ENCODE peak calls at places on chromosomes 12 and 14, in four cellular contexts. B is choroid plexus epithelial cell, H is brain microvascular endothelial cell, F is PC-9. Z is an unnamed sample.

GRCh38 chr14:101184562-101184961 is 281.0 kb upstream of the RTL1 start:
- DNase-seq in H (no peak), F (no peak), B (no peak), Z (no peak)

GRCh38 chr12:9127936-9128663 is 12.4 kb upstream of the A2M start:
- DNase-seq in F (no peak), H (no peak), B (no peak), Z (no peak)

GRCh38 chr12:8846305-8846704 is 23.9 kb downstream of the A2ML1 start:
- DNase-seq in F (no peak), B (no peak), H (no peak), Z (no peak)

GRCh38 chr12:125081427-125081826 is 16.2 kb downstream of the AACS start:
- DNase-seq in B (no peak), F (no peak), H (no peak), Z (no peak)

GRCh38 chr14:93974833-93975232 is 1.5 kb downstream of the ASB2 start:
- DNase-seq in F (no peak), H (no peak), B (no peak), Z (no peak)

GRCh38 chr12:66896797-66897196 is 217.9 kb upstream of the GRIP1 start:
- DNase-seq in F (no peak), B (no peak), H (no peak), Z (no peak)

GRCh38 chr12:6085841-6086240 is 38.6 kb downstream of the VWF start:
- DNase-seq in H (no peak), F (no peak), B (no peak), Z (no peak)

GRCh38 chr12:116876151-116876869 is 4.9 kb downstream of the HRK start:
- DNase-seq in B (no peak), F (no peak), H (no peak), Z (no peak)

GRCh38 chr12:80551897-80552296 is 107.9 kb downstream of the PTPRQ start:
- DNase-seq in B (peak), H (peak), F (peak), Z (no peak)

GRCh38 chr14:104749111-104749649 is 3.8 kb upstream of the SIVA1 start:
- DNase-seq in H (no peak), F (peak), B (peak), Z (no peak)

GRCh38 chr14:70906785-70907171 is 481 bp upstream of the PCNX1 start:
- DNase-seq in F (no peak), H (no peak), B (no peak), Z (no peak)

GRCh38 chr12:124869011-124869665 is 5.5 kb upstream of the SCARB1 start:
- DNase-seq in B (peak), F (no peak), H (no peak), Z (no peak)

GRCh38 chr14:99148861-99149610 is 123.0 kb downstream of the BCL11B start:
- DNase-seq in H (no peak), F (no peak), B (no peak), Z (no peak)

GRCh38 chr14:102994689-102995088 is 62.7 kb downstream of the CDC42BPB start:
- DNase-seq in H (no peak), F (no peak), B (no peak), Z (no peak)

GRCh38 chr12:55929306-55929791 is 1.6 kb upstream of the DGKA start:
- DNase-seq in B (no peak), F (no peak), H (no peak), Z (peak)

GRCh38 chr12:6067152-6067916 is 57.1 kb downstream of the VWF start:
- DNase-seq in H (peak), F (peak), B (peak), Z (no peak)

GRCh38 chr14:60805881-60806569 is 71.5 kb downstream of the MNAT1 start:
- DNase-seq in H (peak), B (peak), F (no peak), Z (no peak)

GRCh38 chr14:60796434-60796833 is 61.9 kb downstream of the MNAT1 start:
- DNase-seq in B (no peak), F (no peak), H (no peak), Z (no peak)

GRCh38 chr14:60803871-60804270 is 69.3 kb downstream of the MNAT1 start:
- DNase-seq in B (no peak), F (no peak), H (no peak), Z (no peak)

GRCh38 chr14:60800409-60800808 is 65.8 kb downstream of the MNAT1 start:
- DNase-seq in H (no peak), F (no peak), B (no peak), Z (no peak)
- TF ChIP-seq CTCF in H (no peak), F (no peak), B (no peak), Z (no peak)

DNA sequence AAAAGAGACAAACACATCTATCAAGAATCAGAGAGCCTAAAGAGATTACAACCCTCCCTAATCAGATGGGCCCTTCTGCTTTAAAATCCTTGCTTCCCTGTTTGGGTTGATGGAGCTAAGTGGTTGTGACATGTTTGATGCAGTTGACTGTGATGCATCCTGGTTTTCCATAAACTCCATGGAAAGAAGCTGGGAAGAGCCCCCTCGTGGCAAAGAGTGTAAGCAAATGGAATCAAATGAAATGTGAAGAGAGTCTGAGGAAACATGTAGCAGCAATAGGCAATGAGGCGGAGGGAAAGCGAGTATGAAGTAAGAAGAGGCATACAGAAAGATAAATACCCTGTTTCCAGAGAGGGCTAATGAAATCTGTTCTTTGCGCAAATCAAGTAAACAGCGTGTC is 70.4 kb upstream of the SLCO1C1 start:
- DNase-seq in H (peak), B (peak), F (no peak), Z (no peak)
- TF ChIP-seq CTCF in H (peak), B (peak), F (no peak), Z (no peak)

DNA sequence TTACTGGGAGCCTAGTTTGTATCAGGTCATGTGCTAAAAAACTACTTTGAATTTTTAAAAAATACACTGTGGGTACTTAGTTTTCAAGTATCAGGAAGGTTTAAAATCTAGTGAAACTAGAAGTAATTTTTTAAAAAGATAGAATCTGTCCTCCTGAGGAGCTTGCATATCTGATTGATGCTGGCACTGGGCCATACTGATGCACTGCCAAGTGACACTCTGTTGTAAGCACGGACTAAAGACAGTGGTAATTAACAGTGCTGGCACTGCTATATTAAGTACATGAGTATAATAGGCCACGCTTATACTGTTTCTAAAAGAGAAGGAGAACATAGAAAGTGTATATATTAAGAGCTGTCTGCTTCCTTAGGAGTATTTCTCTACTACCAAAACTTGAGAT is 10.0 kb upstream of the TBC1D30 start:
- DNase-seq in B (no peak), F (no peak), H (no peak), Z (no peak)
- TF ChIP-seq CTCF in B (no peak), F (no peak), H (no peak), Z (no peak)

GRCh38 chr14:20836668-20837338 is 34.2 kb upstream of the RNASE1 start:
- DNase-seq in F (no peak), B (peak), H (peak), Z (no peak)
- TF ChIP-seq CTCF in F (peak), B (peak), H (peak), Z (no peak)

GRCh38 chr12:69131073-69131472 is 108.3 kb upstream of the CPSF6 start:
- DNase-seq in H (no peak), F (no peak), B (no peak), Z (no peak)

GRCh38 chr12:69129564-69129963 is 109.8 kb upstream of the CPSF6 start:
- DNase-seq in F (no peak), B (peak), H (no peak), Z (no peak)

GRCh38 chr12:69129014-69129413 is 110.4 kb upstream of the CPSF6 start:
- DNase-seq in H (no peak), F (no peak), B (peak), Z (no peak)

GRCh38 chr12:69123909-69124638 is 115.3 kb upstream of the CPSF6 start:
- DNase-seq in B (peak), H (no peak), F (no peak), Z (no peak)

GRCh38 chr12:69130064-69130463 is 109.3 kb upstream of the CPSF6 start:
- DNase-seq in H (no peak), B (peak), F (no peak), Z (no peak)
- TF ChIP-seq CTCF in H (no peak), B (peak), F (no peak), Z (no peak)

Z was measured in GM13977.